ENCODE peak calls at places on chromosomes 3 and 15, in nine cellular contexts. E is hepatocyte, S is GM23248, O is neural progenitor cell, C is GM23338, P is SK-N-SH, V is MM.1S, F is PC-3, T is HCT116. U is an unnamed sample.

GRCh38 chr15:70505411-70505919 is 257.9 kb downstream of the UACA start:
- DNase-seq in E (peak), S (peak), O (no peak), C (no peak), P (no peak), V (peak), F (peak), T (peak), U (no peak)

GRCh38 chr3:188283347-188283746 is 129.4 kb downstream of the LPP start:
- DNase-seq in E (peak), S (peak), O (no peak), C (no peak), P (no peak), V (no peak), F (no peak), T (no peak), U (peak)

GRCh38 chr15:67465196-67465952 is 55.6 kb upstream of the C15orf61 start:
- DNase-seq in E (no peak), S (no peak), O (no peak), C (no peak), P (no peak), V (no peak), F (no peak), T (no peak), U (no peak)

GRCh38 chr15:73965094-73965729 is 26.9 kb downstream of the STOML1 start:
- DNase-seq in E (no peak), S (peak), O (peak), C (peak), P (no peak), V (no peak), F (no peak), T (no peak), U (peak)

GRCh38 chr3:41404601-41405000 is 205.3 kb downstream of the CTNNB1 start:
- DNase-seq in E (no peak), S (no peak), O (no peak), C (no peak), P (no peak), V (no peak), F (no peak), T (no peak), U (no peak)

GRCh38 chr3:41159581-41160189 is 39.6 kb upstream of the CTNNB1 start:
- DNase-seq in E (peak), S (no peak), O (no peak), C (no peak), P (no peak), V (no peak), F (peak), T (peak), U (no peak)

GRCh38 chr3:89314454-89314853 is 207.0 kb downstream of the EPHA3 start:
- DNase-seq in E (peak), S (peak), O (peak), C (peak), P (no peak), V (peak), F (peak), T (no peak), U (peak)

GRCh38 chr15:65249641-65250040 is 37.0 kb downstream of the PARP16 start:
- DNase-seq in E (no peak), S (no peak), O (no peak), C (no peak), P (no peak), V (no peak), F (no peak), T (no peak), U (no peak)

GRCh38 chr3:65967376-65967775 is 71.3 kb downstream of the MAGI1 start:
- DNase-seq in E (no peak), S (no peak), O (no peak), C (no peak), P (no peak), V (no peak), F (no peak), T (no peak), U (no peak)

GRCh38 chr3:79976466-79976865 is 208.7 kb upstream of the ROBO1 start:
- DNase-seq in E (no peak), S (no peak), O (no peak), C (no peak), P (no peak), V (no peak), F (peak), T (no peak), U (no peak)

GRCh38 chr3:171187706-171188290 is 161.3 kb upstream of the SLC2A2 start:
- DNase-seq in E (peak), S (peak), O (peak), C (peak), P (peak), V (peak), F (peak), T (no peak), U (peak)

GRCh38 chr3:13513051-13513912 is 33.2 kb downstream of the HDAC11 start:
- DNase-seq in E (peak), S (peak), O (no peak), C (peak), P (peak), V (no peak), F (peak), T (no peak), U (no peak)
- TF ChIP-seq EZH2phosphoT487 in E (no peak), S (no peak), O (no peak), C (no peak), P (no peak), V (no peak), F (no peak), T (no peak), U (no peak)

DNA sequence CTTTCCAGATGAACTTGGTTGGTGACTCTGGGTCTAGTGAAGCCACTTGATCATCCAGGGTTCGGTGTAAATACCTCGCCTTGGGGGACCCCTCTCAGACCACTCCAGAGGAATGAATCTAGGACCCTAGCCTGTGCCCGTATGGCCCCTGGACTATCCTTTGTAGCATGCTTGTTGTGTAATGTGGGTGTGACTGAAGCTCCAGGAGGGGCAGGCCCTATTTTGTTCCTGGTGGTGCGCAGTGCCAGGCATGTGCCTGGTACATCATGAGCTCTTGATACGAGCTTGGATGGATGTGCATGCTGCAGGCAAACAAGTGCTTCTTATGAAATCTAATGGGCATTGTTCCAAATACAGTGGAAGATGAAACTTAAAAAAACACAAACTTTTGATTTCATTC is 82.8 kb downstream of the EBLN2 start:
- DNase-seq in E (peak), S (peak), O (no peak), C (no peak), P (no peak), V (no peak), F (no peak), T (no peak), U (no peak)
- H2AFZ ChIP-seq in E (no peak), S (no peak), O (no peak), C (no peak), P (no peak), V (no peak), F (no peak), T (no peak), U (no peak)

DNA sequence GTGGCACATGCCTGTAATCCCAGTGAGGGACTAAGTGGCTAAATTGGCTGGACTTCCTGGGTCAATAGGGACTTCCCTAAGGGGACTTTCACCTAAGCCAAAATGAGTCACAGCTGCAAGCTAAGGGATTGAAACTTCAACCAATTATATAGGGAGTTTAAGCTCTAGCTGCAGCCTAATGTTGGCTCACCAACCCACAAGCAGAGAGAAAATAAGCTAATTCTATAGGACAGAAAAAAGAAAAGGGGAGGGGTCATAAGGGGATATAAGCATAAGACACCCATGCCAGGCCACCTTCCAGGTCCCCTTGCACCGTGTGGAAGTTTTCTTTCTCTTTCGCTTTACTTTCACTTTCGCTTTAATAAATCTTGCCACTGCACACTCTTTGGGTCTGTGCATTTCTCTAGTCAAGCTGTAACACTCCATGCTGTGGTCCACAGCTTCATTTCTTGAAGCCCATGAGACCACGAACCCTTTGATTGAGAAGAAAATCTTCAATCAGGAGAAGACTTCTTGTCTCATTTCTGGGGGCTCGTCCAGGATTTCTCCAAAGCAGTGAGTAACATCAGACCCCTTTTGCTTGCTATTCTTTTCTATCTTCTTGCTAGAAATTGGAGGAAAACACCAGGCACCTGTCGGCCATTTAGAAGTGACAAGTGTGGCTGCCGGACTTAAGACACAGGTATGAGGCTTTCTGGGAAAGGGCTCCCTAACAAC is 192.3 kb downstream of the IGSF11 start:
- DNase-seq in E (no peak), S (peak), O (peak), C (peak), P (no peak), V (peak), F (peak), T (peak), U (no peak)
- H3K4me3 ChIP-seq in E (no peak), S (no peak), O (no peak), C (no peak), P (no peak), V (peak), F (peak), T (peak), U (no peak)

DNA sequence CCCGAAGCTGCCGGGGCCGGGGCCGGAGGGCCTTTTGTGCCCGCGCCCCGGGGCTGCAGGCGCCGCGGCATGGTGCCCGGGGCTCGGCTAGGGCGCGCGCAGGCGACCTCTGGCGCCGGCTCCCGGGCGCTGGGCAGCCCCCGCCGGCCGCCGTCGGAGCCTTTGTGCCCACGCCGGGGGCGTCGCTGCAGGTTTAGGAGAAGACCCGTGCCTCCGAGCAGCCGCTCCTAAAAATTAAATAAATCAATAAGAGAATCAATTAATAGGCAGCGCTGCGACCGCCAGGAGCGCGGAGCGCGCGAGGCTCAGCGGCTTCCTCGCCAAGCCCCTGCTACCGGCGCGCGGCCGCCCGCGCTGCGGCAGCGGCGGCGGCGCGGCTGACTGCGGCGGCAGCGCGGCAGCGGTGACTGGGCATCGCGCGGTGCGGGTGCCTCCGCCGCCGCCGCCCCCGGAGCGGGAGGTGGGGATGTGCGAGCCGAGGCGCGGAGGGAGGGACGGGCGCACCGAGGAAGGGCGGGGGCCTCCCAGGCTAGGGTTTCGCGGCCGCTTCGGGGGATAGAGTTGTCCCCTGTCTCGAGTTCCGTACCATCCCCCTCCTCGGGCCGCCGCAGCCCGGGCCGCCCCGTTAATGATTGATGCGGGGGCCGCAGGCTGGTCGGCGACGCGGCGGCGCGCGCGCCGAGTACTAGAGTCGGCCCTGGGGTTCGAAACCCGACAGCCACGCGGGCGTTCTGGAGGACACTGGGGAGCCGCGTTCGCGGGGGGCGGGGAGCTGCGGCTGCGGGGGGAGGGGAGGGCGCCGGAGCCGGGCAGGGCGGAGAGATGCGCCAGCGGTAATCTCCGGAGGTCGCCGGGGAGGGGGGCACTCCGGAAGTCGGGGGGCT is at the start of gene PAQR9:
- DNase-seq in E (peak), S (peak), O (peak), C (peak), P (peak), V (peak), F (no peak), T (no peak), U (no peak)
- TF ChIP-seq EZH2phosphoT487 in E (no peak), S (no peak), O (no peak), C (no peak), P (no peak), V (no peak), F (no peak), T (no peak), U (no peak)

GRCh38 chr15:83928392-83928734 is 274.4 kb downstream of the ADAMTSL3 start:
- DNase-seq in E (no peak), S (no peak), O (no peak), C (no peak), P (no peak), V (peak), F (no peak), T (no peak), U (peak)

GRCh38 chr15:83929619-83930018 is 275.7 kb downstream of the ADAMTSL3 start:
- DNase-seq in E (no peak), S (no peak), O (no peak), C (no peak), P (no peak), V (no peak), F (no peak), T (no peak), U (no peak)

GRCh38 chr15:83930813-83931212 is 276.9 kb downstream of the ADAMTSL3 start:
- DNase-seq in E (peak), S (no peak), O (no peak), C (no peak), P (no peak), V (no peak), F (peak), T (no peak), U (no peak)

GRCh38 chr15:83928878-83929418 is 275.0 kb downstream of the ADAMTSL3 start:
- DNase-seq in E (no peak), S (no peak), O (no peak), C (no peak), P (no peak), V (peak), F (no peak), T (no peak), U (no peak)

DNA sequence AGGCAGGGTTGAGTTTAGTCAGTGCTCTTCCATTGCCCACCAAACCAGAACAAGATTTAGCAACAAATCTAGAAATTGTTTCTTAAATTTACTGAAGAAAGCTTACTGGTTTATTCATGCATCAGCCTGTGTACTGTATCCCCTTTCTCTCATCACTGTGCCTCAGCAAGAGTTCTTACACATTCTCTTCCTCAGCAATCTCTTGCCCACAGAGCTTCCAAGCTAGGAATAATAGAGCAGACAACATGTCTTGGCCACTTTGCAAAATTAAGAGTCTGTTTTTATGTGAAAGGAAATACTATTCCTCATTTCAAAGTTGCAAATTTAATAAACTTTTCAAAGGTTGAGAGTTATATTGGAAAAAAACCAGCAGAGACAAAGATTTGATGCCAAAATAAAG is 276.5 kb downstream of the ADAMTSL3 start:
- DNase-seq in E (no peak), S (no peak), O (no peak), C (no peak), P (no peak), V (no peak), F (no peak), T (no peak), U (no peak)
- H2AFZ ChIP-seq in E (no peak), S (no peak), O (no peak), C (no peak), P (no peak), V (no peak), F (no peak), T (no peak), U (no peak)